ENCODE peak calls at places on chromosomes 11 and 22, in ten cellular contexts. J, V, U, R, F, S, C, L, H and N are unnamed samples. For H3K36me3, the result is how much of the 10 kb centered on the place peaks cover.

GRCh38 chr11:118245946-118246562 is 6.1 kb downstream of the MPZL3 start:
- DNase-seq in J (no peak), V (no peak), U (no peak), R (no peak), F (no peak), S (no peak), C (no peak), L (no peak), H (no peak), N (no peak)

GRCh38 chr11:94128171-94128745 is 383 bp upstream of the PANX1 start:
- DNase-seq in J (no peak), V (no peak), U (peak), R (no peak), F (peak), S (peak), C (no peak), L (peak), H (no peak), N (no peak)

GRCh38 chr22:45554040-45554406 is 51.3 kb downstream of the FBLN1 start:
- DNase-seq in J (no peak), V (no peak), U (no peak), R (peak), F (no peak), S (peak), C (no peak), L (no peak), H (no peak), N (no peak)

GRCh38 chr11:124402326-124402922 is 3.6 kb upstream of the OR8B3 start:
- DNase-seq in J (peak), V (peak), U (peak), R (peak), F (peak), S (peak), C (peak), L (peak), H (peak), N (peak)

GRCh38 chr11:41085123-41085522 is 374.3 kb downstream of the LRRC4C start:
- DNase-seq in J (no peak), V (no peak), U (no peak), R (no peak), F (no peak), S (no peak), C (no peak), L (no peak), H (no peak), N (no peak)

GRCh38 chr11:10294289-10294953 is 402 bp upstream of the SBF2 start:
- DNase-seq in J (no peak), V (peak), U (no peak), R (peak), F (peak), S (no peak), C (peak), L (peak), H (no peak), N (peak)

GRCh38 chr22:37147186-37147990 is 2.3 kb downstream of the IL2RB start:
- DNase-seq in J (no peak), V (no peak), U (no peak), R (no peak), F (no peak), S (no peak), C (no peak), L (no peak), H (no peak), N (no peak)

GRCh38 chr22:20867179-20868099 is 8.6 kb downstream of the SNAP29 start:
- DNase-seq in J (peak), V (peak), U (no peak), R (peak), F (peak), S (peak), C (no peak), L (no peak), H (no peak), N (no peak)

GRCh38 chr11:60485987-60486386 is 6.6 kb upstream of the MS4A12 start:
- DNase-seq in J (peak), V (no peak), U (peak), R (peak), F (no peak), S (peak), C (no peak), L (no peak), H (no peak), N (peak)

GRCh38 chr11:70078796-70079616 is 889 bp downstream of the ANO1 start:
- DNase-seq in J (no peak), V (no peak), U (no peak), R (no peak), F (no peak), S (no peak), C (no peak), L (no peak), H (no peak), N (no peak)

GRCh38 chr11:45285289-45285828 is 782 bp downstream of the SYT13 start:
- DNase-seq in J (no peak), V (no peak), U (no peak), R (no peak), F (no peak), S (no peak), C (no peak), L (no peak), H (no peak), N (no peak)

GRCh38 chr11:2759228-2760195 is 59.7 kb upstream of the KCNQ1OT1 start:
- DNase-seq in J (no peak), V (peak), U (peak), R (peak), F (no peak), S (no peak), C (no peak), L (peak), H (no peak), N (no peak)

DNA sequence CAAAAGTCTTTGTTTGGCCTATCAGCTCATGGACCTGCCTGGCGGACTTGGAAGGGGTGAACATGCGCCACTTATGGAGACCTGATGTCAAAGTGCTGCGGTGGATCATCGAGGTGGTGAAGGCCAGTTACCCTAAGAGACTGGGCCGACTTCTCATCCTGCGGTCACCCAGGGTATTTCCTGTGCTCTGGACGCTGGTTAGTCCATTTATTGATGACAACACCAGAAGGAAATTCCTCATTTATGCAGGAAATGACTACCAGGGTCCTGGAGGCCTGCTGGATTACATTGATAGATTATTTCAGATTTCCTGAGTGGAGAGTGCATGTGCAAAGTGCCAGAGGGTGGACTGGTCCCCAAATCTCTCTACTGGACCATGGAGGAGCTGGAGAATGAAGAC is 17.9 kb downstream of the ALKBH3 start:
- DNase-seq in J (no peak), V (no peak), U (no peak), R (no peak), F (no peak), S (no peak), C (no peak), L (no peak), H (no peak), N (no peak)
- H3K36me3 ChIP-seq in J (under half), V (under half), U (under half), R (under half), F (under half), S (under half), C (under half), L (half or more), H (under half), N (half or more)

GRCh38 chr11:22666320-22666699 is at the start of gene GAS2:
- DNase-seq in J (no peak), V (peak), U (no peak), R (peak), F (no peak), S (no peak), C (no peak), L (no peak), H (no peak), N (no peak)

GRCh38 chr11:22669368-22669767 is 3.0 kb downstream of the GAS2 start:
- DNase-seq in J (no peak), V (no peak), U (no peak), R (no peak), F (no peak), S (no peak), C (no peak), L (no peak), H (no peak), N (no peak)

GRCh38 chr11:22668005-22668796 is 1.8 kb downstream of the GAS2 start:
- DNase-seq in J (no peak), V (no peak), U (no peak), R (no peak), F (no peak), S (no peak), C (no peak), L (no peak), H (no peak), N (no peak)

GRCh38 chr11:22670803-22671202 is 4.4 kb downstream of the GAS2 start:
- DNase-seq in J (no peak), V (no peak), U (no peak), R (no peak), F (no peak), S (no peak), C (no peak), L (no peak), H (no peak), N (peak)

DNA sequence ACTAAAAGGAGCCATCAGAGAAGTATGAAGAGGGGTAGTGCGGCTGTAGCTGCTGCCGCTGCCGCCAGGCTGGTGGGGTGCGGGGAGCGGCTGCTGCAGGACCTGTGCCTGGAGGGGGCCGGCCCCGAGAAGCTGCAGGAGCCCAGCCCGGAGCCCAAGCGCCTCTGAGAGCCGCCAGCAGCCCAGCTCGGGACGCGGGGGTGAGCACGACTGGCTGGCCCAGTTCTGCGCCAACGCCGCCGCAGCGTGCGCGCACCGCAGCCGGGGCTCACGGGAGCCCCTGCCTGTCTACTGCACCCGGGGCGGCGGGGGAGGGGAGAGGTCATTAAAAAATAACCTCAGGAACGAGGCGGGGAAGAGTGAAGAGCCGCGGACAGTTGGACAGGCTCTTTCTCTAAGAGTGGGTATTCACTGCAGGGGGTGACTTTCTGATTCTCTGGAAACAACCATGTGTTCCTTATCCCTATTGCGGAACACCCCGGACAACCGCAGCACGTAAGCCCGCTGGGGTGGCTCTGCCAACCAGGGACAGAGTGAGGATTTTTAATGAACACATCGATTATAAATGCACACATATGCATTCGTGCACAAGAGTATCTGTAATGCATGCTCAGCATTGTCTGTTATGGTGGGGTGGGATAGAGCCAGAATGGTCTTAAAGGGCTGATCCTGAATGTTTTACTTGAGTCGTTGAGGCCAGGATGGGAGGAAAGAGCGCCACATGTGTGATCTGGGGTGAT is 459 bp downstream of the GAS2 start:
- DNase-seq in J (no peak), V (peak), U (no peak), R (peak), F (peak), S (no peak), C (peak), L (peak), H (peak), N (peak)
- TF ChIP-seq CTCF in J (no peak), V (no peak), U (no peak), R (no peak), F (peak), S (no peak), C (peak), L (no peak), H (peak), N (no peak)

GRCh38 chr11:65502852-65503603 is 4.2 kb downstream of the MALAT1 start:
- DNase-seq in J (no peak), V (no peak), U (no peak), R (no peak), F (no peak), S (peak), C (peak), L (no peak), H (no peak), N (no peak)

GRCh38 chr11:65500262-65501004 is 1.6 kb downstream of the MALAT1 start:
- DNase-seq in J (no peak), V (no peak), U (no peak), R (peak), F (no peak), S (peak), C (peak), L (no peak), H (no peak), N (peak)

GRCh38 chr11:65501005-65501529 is 2.2 kb downstream of the MALAT1 start:
- DNase-seq in J (no peak), V (no peak), U (no peak), R (no peak), F (no peak), S (peak), C (no peak), L (no peak), H (no peak), N (peak)

GRCh38 chr11:65502274-65502851 is 3.5 kb downstream of the MALAT1 start:
- DNase-seq in J (no peak), V (no peak), U (no peak), R (no peak), F (no peak), S (no peak), C (peak), L (no peak), H (no peak), N (no peak)

GRCh38 chr11:65501530-65502273 is 2.9 kb downstream of the MALAT1 start:
- DNase-seq in J (no peak), V (no peak), U (no peak), R (no peak), F (no peak), S (peak), C (peak), L (no peak), H (no peak), N (no peak)
- H3K36me3 ChIP-seq in J (under half), V (under half), U (under half), R (under half), F (half or more), S (half or more), C (half or more), L (half or more), H (under half), N (half or more)

DNA sequence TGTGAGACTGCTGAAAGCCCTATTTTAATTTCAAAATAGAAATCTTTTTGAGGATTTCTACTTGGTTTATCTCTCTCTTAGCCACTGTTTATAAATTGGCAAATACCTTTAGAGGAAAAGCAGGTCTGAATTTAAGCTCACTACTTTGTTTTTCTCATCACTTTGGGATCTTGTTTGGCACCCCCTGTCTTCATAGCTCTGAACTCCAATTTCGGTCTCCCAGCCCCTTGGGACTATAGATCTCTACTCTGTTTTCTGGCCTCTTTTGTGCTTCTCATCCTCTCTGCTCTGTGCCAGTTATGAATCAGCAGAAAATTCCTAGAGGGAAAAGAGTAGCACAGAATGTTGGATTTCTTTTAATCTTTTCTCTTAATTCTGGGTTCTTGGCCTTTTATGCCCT is 118.3 kb downstream of the CYP2R1 start:
- DNase-seq in J (no peak), V (no peak), U (no peak), R (no peak), F (no peak), S (peak), C (no peak), L (no peak), H (no peak), N (peak)
- TF ChIP-seq CTCF in J (no peak), V (peak), U (no peak), R (no peak), F (peak), S (peak), C (peak), L (peak), H (no peak), N (peak)

GRCh38 chr11:64915366-64915887 is 1.6 kb downstream of the ATG2A start:
- DNase-seq in J (no peak), V (no peak), U (no peak), R (no peak), F (no peak), S (no peak), C (no peak), L (no peak), H (no peak), N (no peak)
- H3K36me3 ChIP-seq in J (under half), V (under half), U (under half), R (under half), F (under half), S (under half), C (under half), L (under half), H (under half), N (under half)

GRCh38 chr11:30926130-30926529 is 340.0 kb upstream of the MPPED2 start:
- DNase-seq in J (no peak), V (no peak), U (no peak), R (no peak), F (no peak), S (no peak), C (no peak), L (no peak), H (no peak), N (no peak)
- TF ChIP-seq CTCF in J (no peak), V (no peak), U (no peak), R (no peak), F (no peak), S (no peak), C (no peak), L (no peak), H (no peak), N (no peak)